ENCODE peak calls at places on chromosomes 1 and 21, in six cellular contexts. D, V, Z, Q, A and S are unnamed samples.

GRCh38 chr1:232132572-232132971 is 497.4 kb downstream of the SIPA1L2 start:
- DNase-seq in A (no peak), D (no peak), V (no peak), Z (no peak), Q (no peak), S (no peak)

GRCh38 chr1:75787524-75787923 is 1.5 kb downstream of the RABGGTB start:
- DNase-seq in D (no peak), Z (no peak), Q (no peak), V (no peak), A (no peak), S (no peak)

GRCh38 chr1:32486463-32487113 is 21.7 kb downstream of the ZBTB8B start:
- DNase-seq in V (no peak), D (no peak), Q (no peak), Z (no peak), A (peak; percentile 26), S (no peak)

GRCh38 chr1:181655756-181656155 is 172.4 kb downstream of the CACNA1E start:
- DNase-seq in V (peak; percentile 60), Z (no peak), Q (no peak), D (no peak), A (no peak), S (no peak)

GRCh38 chr1:94002046-94002787 is 93.0 kb upstream of the GCLM start:
- DNase-seq in V (no peak), D (no peak), Q (no peak), Z (no peak), A (no peak), S (no peak)

GRCh38 chr1:61692155-61692783 is 32.7 kb downstream of the TM2D1 start:
- DNase-seq in Q (no peak), A (no peak), D (no peak), V (peak; percentile 8), Z (no peak), S (no peak)

GRCh38 chr1:33036051-33036525 is 595 bp downstream of the AK2 start:
- DNase-seq in A (peak; percentile 30), Z (no peak), V (peak; percentile 22), D (no peak), Q (no peak), S (no peak)

GRCh38 chr1:222769181-222769580 is 32.2 kb downstream of the FAM177B start:
- DNase-seq in D (no peak), A (no peak), Q (no peak), Z (no peak), V (peak; percentile 23), S (no peak)

GRCh38 chr21:41641821-41642368 is 125.0 kb downstream of the RIPK4 start:
- DNase-seq in V (peak; percentile 50), Z (no peak), A (no peak), D (peak; percentile 39), Q (no peak), S (no peak)

GRCh38 chr1:97849350-97850339 is 71.2 kb downstream of the DPYD start:
- DNase-seq in Z (peak; percentile 1), V (peak; percentile 66), D (no peak), A (peak; percentile 64), Q (no peak), S (peak; percentile 50)

GRCh38 chr1:61310057-61310456 is 227.7 kb downstream of the NFIA start:
- DNase-seq in A (no peak), V (no peak), D (no peak), Z (no peak), Q (no peak), S (no peak)

GRCh38 chr1:196467230-196467629 is 141.0 kb downstream of the KCNT2 start:
- DNase-seq in A (no peak), Z (no peak), D (no peak), V (peak; percentile 34), Q (no peak), S (no peak)

GRCh38 chr1:6612641-6613360 is 730 bp upstream of the PHF13 start:
- DNase-seq in Z (no peak), A (peak; percentile 70), D (peak; percentile 56), Q (no peak), V (peak; percentile 48), S (peak; percentile 60)

GRCh38 chr1:83583351-83584014 is 415.4 kb downstream of the TTLL7 start:
- DNase-seq in A (peak; percentile 83), V (no peak), Q (no peak), Z (no peak), D (no peak), S (peak; percentile 38)

GRCh38 chr1:19327301-19327700 is 15.2 kb downstream of the SLC66A1 start:
- DNase-seq in Q (no peak), A (no peak), Z (no peak), D (no peak), V (no peak), S (no peak)

GRCh38 chr1:37995773-37996379 is 6.1 kb upstream of the SF3A3 start:
- DNase-seq in Q (no peak), D (peak; percentile 69), A (peak; percentile 43), Z (no peak), V (peak; percentile 39), S (no peak)

GRCh38 chr1:191350938-191351337 is 807.3 kb upstream of the RGS18 start:
- DNase-seq in D (no peak), Q (no peak), V (no peak), A (peak; percentile 41), Z (no peak), S (no peak)

GRCh38 chr1:211892577-211892976 is 62.0 kb upstream of the LPGAT1 start:
- DNase-seq in V (no peak), Q (no peak), A (no peak), D (no peak), Z (no peak), S (no peak)

GRCh38 chr1:20250346-20250989 is 40.2 kb upstream of the VWA5B1 start:
- DNase-seq in Q (no peak), Z (no peak), V (no peak), D (no peak), A (no peak), S (no peak)

GRCh38 chr1:217021400-217021799 is 298.2 kb upstream of the ESRRG start:
- DNase-seq in Z (no peak), A (no peak), Q (no peak), D (no peak), V (no peak), S (no peak)

GRCh38 chr21:33901421-33902288 is 13.9 kb downstream of the ATP5PO start:
- DNase-seq in Q (no peak), V (peak; percentile 51), A (peak; percentile 62), D (no peak), Z (no peak), S (peak; percentile 56)

GRCh38 chr1:228867093-228867950 is 132.0 kb downstream of the RHOU start:
- DNase-seq in Q (no peak), D (no peak), Z (no peak), V (no peak), A (peak; percentile 48), S (no peak)

GRCh38 chr1:163066168-163066567 is 3.0 kb upstream of the RGS4 start:
- DNase-seq in A (no peak), Z (no peak), Q (no peak), D (no peak), V (no peak), S (no peak)

GRCh38 chr1:17329610-17330009 is 21.6 kb downstream of the PADI4 start:
- DNase-seq in A (no peak), Z (no peak), V (no peak), Q (no peak), D (no peak), S (no peak)

GRCh38 chr1:203462878-203463277 is 12.7 kb upstream of the PRELP start:
- DNase-seq in Z (no peak), Q (no peak), V (peak; percentile 35), A (no peak), D (no peak), S (no peak)

GRCh38 chr1:222786107-222786506 is 28.7 kb upstream of the DISP1 start:
- DNase-seq in A (no peak), Z (no peak), Q (no peak), V (no peak), D (no peak), S (no peak)

GRCh38 chr21:44875341-44875740 is 1.9 kb upstream of the PTTG1IP start:
- DNase-seq in Z (no peak), D (no peak), V (no peak), Q (no peak), A (no peak), S (peak; percentile 28)

GRCh38 chr1:68347415-68347814 is 102.3 kb downstream of the RPE65 start:
- DNase-seq in V (no peak), A (no peak), D (no peak), Z (peak; percentile 17), Q (no peak), S (no peak)

GRCh38 chr1:31788825-31789256 is 24.7 kb upstream of the ADGRB2 start:
- DNase-seq in A (peak; percentile 66), D (no peak), Z (no peak), V (peak; percentile 47), Q (no peak), S (peak; percentile 74)

GRCh38 chr1:37691497-37692077 is 729 bp upstream of the CDCA8 start:
- DNase-seq in Q (no peak), D (peak; percentile 67), V (peak; percentile 26), A (peak; percentile 66), Z (no peak), S (no peak)

GRCh38 chr1:36160949-36161485 is 5.1 kb downstream of the MAP7D1 start:
- DNase-seq in Z (no peak), Q (peak; percentile 64), D (no peak), A (peak; percentile 72), V (peak; percentile 70), S (no peak)

GRCh38 chr1:7299994-7300393 is 471.1 kb upstream of the VAMP3 start:
- DNase-seq in D (no peak), Z (no peak), V (peak; percentile 12), Q (no peak), A (no peak), S (no peak)